ENCODE peak calls at places on chromosomes 2 and 18, in four cellular contexts. M is A549, B is bronchial epithelial cell, A is fibroblast of the aortic adventitia. L is an unnamed sample.
A peak's percentile ranks its signal among the peaks of the same experiment; 100 is the strongest.

GRCh38 chr2:233936089-233936488 is 18.9 kb downstream of the TRPM8 start:
- DNase-seq in M (no peak), B (no peak), A (no peak), L (no peak)

GRCh38 chr2:134944975-134945374 is 26.4 kb downstream of the CCNT2 start:
- DNase-seq in B (no peak), A (no peak), M (no peak), L (no peak)

GRCh38 chr2:215293879-215294278 is 18.0 kb upstream of the ATIC start:
- DNase-seq in A (no peak), M (no peak), B (no peak), L (no peak)

GRCh38 chr18:25503567-25504081 is 151.7 kb upstream of the ZNF521 start:
- DNase-seq in B (peak; percentile 45), M (peak; percentile 1), A (peak; percentile 79), L (peak; percentile 77)

GRCh38 chr18:58438161-58438983 is 190.5 kb downstream of the ALPK2 start:
- DNase-seq in B (no peak), A (peak; percentile 39), M (no peak), L (peak; percentile 29)

GRCh38 chr2:192091480-192091879 is 103.3 kb downstream of the TMEFF2 start:
- DNase-seq in A (no peak), M (no peak), B (no peak), L (no peak)

GRCh38 chr18:3498705-3499451 is 48.9 kb downstream of the TGIF1 start:
- DNase-seq in B (no peak), M (peak; percentile 18), A (peak; percentile 34), L (peak; percentile 42)

GRCh38 chr2:46216213-46216612 is 81.0 kb upstream of the EPAS1 start:
- DNase-seq in B (peak; percentile 58), M (no peak), A (peak; percentile 61), L (peak; percentile 38)

GRCh38 chr2:197201874-197202273 is 108.7 kb downstream of the ANKRD44 start:
- DNase-seq in B (peak; percentile 64), M (no peak), A (no peak), L (no peak)

GRCh38 chr2:10170256-10170655 is 47.7 kb downstream of the RRM2 start:
- DNase-seq in A (peak; percentile 43), B (peak; percentile 12), M (no peak), L (peak; percentile 43)

GRCh38 chr2:215828528-215829184 is 184.7 kb downstream of the MREG start:
- DNase-seq in B (peak; percentile 65), M (peak; percentile 46), A (peak; percentile 76), L (peak; percentile 86)

GRCh38 chr2:119704670-119705120 is 25.7 kb downstream of the TMEM177 start:
- DNase-seq in M (no peak), B (no peak), A (peak; percentile 18), L (peak; percentile 32)

GRCh38 chr2:152407204-152407721 is 72.3 kb downstream of the FMNL2 start:
- DNase-seq in B (peak; percentile 56), M (peak; percentile 65), A (peak; percentile 66), L (peak; percentile 51)

GRCh38 chr2:100056478-100056877 is 85.9 kb downstream of the AFF3 start:
- DNase-seq in M (no peak), B (no peak), A (no peak), L (no peak)

GRCh38 chr2:212480447-212480846 is 58.2 kb downstream of the ERBB4 start:
- DNase-seq in A (no peak), B (no peak), M (no peak), L (no peak)

GRCh38 chr18:60130289-60130688 is 230.5 kb downstream of the PMAIP1 start:
- DNase-seq in B (no peak), M (no peak), A (no peak), L (no peak)

GRCh38 chr2:219514196-219514761 is at the start of gene ASIC4:
- DNase-seq in M (no peak), A (no peak), B (no peak), L (no peak)

GRCh38 chr18:22332590-22332989 is 85.1 kb downstream of the CTAGE1 start:
- DNase-seq in B (no peak), A (no peak), M (peak; percentile 12), L (no peak)

GRCh38 chr2:63903003-63903402 is 61.3 kb downstream of the UGP2 start:
- DNase-seq in M (no peak), A (peak; percentile 28), B (no peak), L (peak; percentile 35)

GRCh38 chr2:129705105-129705504 is 274.4 kb upstream of the RAB6C start:
- DNase-seq in B (no peak), A (no peak), M (no peak), L (no peak)

GRCh38 chr2:239241431-239241830 is 159.4 kb downstream of the HDAC4 start:
- DNase-seq in B (no peak), M (no peak), A (no peak), L (no peak)

GRCh38 chr2:20444113-20444992 is 2.5 kb upstream of the RHOB start:
- DNase-seq in A (peak; percentile 89), M (no peak), B (no peak), L (peak; percentile 82)

GRCh38 chr18:34576622-34577021 is 133.5 kb upstream of the DTNA start:
- DNase-seq in M (no peak), A (no peak), B (no peak), L (no peak)

GRCh38 chr2:79585701-79586428 is 73.0 kb downstream of the CTNNA2 start:
- DNase-seq in B (peak; percentile 47), A (peak; percentile 16), M (peak; percentile 3), L (no peak)

GRCh38 chr2:72367530-72368225 is 220.0 kb upstream of the CYP26B1 start:
- DNase-seq in B (peak; percentile 99), M (peak; percentile 51), A (peak; percentile 91), L (peak; percentile 96)

GRCh38 chr18:74745658-74746403 is 148.2 kb downstream of the ZNF407 start:
- DNase-seq in B (peak; percentile 87), M (peak; percentile 6), A (peak; percentile 71), L (peak; percentile 52)

GRCh38 chr18:50277935-50278334 is 3.4 kb downstream of the MBD1 start:
- DNase-seq in M (no peak), B (peak; percentile 95), A (peak; percentile 37), L (peak; percentile 73)

GRCh38 chr2:61799054-61799453 is 54.8 kb downstream of the FAM161A start:
- DNase-seq in M (no peak), A (no peak), B (no peak), L (no peak)
- TF ChIP-seq CTCF in M (no peak), A (no peak), B (no peak), L (no peak)

GRCh38 chr2:121489284-121489683 is 41.4 kb upstream of the RNU4ATAC start:
- DNase-seq in M (no peak), A (no peak), B (peak; percentile 67), L (peak; percentile 60)
- H3K4me3 ChIP-seq in M (no peak overlapping the region), A (no peak overlapping the region), B (no peak overlapping the region), L (no peak overlapping the region)

DNA sequence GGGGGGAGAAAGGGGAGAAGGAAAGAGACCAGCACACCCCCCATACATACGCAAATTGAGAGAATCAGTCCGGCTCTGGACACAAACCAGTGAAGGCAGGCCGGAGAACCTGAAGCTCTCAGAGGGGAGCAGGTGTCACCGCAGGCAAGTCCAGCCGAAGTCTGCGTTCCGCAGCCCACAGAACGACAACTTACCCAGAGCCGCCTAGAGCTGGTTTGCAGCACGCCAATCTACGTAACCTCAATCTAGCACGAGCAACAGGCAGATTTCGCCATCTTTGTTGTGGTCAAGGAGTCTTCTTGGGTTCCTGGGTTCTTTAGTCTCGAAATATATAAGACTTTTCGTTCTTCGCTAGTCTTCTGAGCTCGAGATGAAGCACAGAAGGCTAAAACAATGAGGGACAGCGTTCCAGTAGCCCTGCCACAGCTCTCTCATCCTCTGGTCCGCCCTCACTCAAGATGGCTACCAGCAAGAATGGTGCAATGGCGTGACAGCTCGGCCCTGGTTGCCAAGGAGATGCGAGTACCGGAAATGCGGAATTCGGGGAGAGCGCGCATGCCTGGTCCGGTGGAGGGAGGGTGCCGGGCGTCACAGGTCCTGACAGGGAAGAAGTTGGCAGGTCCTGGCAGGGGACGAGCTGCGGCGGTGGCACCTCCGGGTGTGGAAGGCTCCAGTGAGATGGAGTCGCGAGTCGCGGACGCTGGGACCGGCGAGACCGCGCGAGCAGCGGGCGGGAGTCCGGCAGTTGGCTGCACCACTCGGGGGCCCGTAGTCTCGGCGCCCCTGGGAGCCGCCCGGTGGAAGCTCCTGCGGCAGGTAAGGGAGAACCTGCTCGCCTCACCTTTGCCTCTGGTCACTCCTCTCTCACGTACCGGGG is at the start of the genes CAMKMT and PREPL:
- DNase-seq in M (peak; percentile 96), B (peak; percentile 89), A (peak; percentile 99), L (peak; percentile 99)
- TF ChIP-seq CTCF in M (no peak), B (no peak), A (no peak), L (no peak)

DNA sequence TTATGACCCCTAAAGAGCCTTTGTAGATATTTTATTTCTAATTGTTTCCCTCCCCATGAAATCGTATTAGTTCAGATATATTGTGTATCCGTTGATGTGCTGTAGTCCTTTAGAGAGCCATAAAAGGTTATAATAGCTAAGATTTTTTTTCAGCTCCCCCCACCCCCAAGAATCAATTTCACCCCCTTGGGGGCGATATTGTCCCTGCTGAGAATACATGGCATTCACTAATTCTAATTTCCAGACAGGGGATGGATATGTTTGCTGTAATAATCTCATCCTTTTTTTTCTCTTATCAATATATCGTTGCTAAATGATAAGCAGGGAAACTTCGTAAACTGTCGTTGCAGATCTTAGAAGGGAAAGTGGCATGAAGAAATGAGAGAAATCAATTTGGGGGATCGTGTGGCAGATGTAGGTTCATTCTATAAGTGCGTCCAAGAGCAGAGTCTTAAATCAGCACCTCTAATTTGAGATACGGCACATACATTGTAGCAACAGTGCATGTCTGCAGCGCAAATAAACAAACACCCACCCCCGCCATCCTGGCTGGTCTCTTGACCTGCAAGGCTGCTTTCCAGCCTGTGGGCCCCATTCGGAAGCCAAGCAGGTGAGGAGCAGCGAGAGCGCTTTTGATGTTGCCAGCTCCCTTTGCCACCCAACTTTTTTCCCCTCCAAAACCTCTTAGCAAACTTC is 530.9 kb downstream of the TMEM182 start:
- DNase-seq in M (no peak), A (no peak), B (no peak), L (no peak)
- H3K4me3 ChIP-seq in M (no peak overlapping the region), A (no peak overlapping the region), B (no peak overlapping the region), L (no peak overlapping the region)

GRCh38 chr2:161576421-161576820 is 47.8 kb upstream of the SLC4A10 start:
- DNase-seq in B (no peak), M (peak; percentile 8), A (no peak), L (no peak)
- TF ChIP-seq CTCF in B (no peak), M (no peak), A (peak; percentile 29), L (peak; percentile 10)

DNA sequence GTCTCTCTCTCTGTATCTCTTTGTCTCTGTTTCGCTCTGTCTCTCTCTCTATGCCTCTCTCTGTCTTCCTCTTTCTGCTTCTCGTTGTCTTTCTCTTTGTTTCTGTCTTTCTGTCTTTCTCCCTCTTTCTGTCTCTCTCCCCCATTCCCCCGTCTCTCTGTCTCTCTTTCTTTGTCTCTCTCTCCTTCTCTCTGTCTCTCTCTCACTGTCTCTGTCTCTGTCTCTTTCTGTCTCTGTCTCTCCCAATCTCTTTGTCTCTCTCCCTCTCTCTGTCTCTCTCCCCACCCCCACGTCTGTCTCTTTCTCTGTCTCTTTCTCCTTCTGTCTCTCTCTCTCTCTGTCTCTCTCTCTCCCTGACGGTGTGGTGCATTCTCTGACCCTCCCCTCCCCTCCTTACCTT is 71.9 kb upstream of the ZNF516 start:
- DNase-seq in M (no peak), B (no peak), A (no peak), L (no peak)
- H3K4me3 ChIP-seq in M (no peak overlapping the region), B (no peak overlapping the region), A (no peak overlapping the region), L (no peak overlapping the region)

DNA sequence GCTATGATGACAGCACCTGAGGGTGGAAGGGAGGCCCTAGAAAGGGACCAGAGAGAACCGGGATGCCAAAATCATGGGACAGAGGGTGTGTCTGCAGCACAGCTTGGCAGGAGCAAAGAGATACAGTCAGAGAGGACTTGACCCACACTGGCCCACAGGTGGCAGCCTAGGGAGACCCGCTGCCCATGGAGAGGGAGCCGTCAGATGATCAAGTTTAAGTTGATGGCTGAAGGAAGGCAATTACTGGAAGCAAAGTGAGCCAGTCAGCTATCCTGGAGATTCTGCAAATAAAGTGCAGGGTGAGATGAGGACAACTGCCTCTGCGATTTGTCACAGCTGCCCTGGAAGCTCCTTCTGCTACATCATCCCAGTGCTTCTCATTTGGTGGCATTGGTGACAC is 74.0 kb downstream of the CMPK2 start:
- DNase-seq in A (no peak), B (no peak), M (no peak), L (no peak)
- TF ChIP-seq CTCF in A (no peak), B (no peak), M (no peak), L (no peak)